ENCODE peak calls at places on chromosome 15, in eight cellular contexts. K, E, S, Z, W, B, T and R are unnamed samples. For H3K36me3 and H3K4me1, the result is how much of the 10 kb centered on the place peaks cover.

GRCh38 chr15:65331811-65332210 is 27.3 kb downstream of the RNU5B-1 start:
- DNase-seq in K (no peak), E (no peak), S (no peak), Z (no peak), W (no peak), B (no peak), T (no peak), R (no peak)

GRCh38 chr15:88664151-88664778 is 25.4 kb downstream of the ISG20 start:
- DNase-seq in K (no peak), E (no peak), S (no peak), Z (no peak), W (no peak), B (no peak), T (no peak), R (no peak)

GRCh38 chr15:20672469-20672868 is 130.9 kb upstream of the GOLGA6L6 start:
- DNase-seq in K (no peak), E (no peak), S (no peak), Z (no peak), W (no peak), B (no peak), T (no peak), R (no peak)

GRCh38 chr15:85501574-85501973 is 121.2 kb downstream of the AKAP13 start:
- DNase-seq in K (peak), E (no peak), S (no peak), Z (no peak), W (no peak), B (no peak), T (no peak), R (no peak)

GRCh38 chr15:31489801-31490646 is 163.4 kb downstream of the KLF13 start:
- DNase-seq in K (peak), E (no peak), S (peak), Z (no peak), W (no peak), B (no peak), T (peak), R (no peak)

GRCh38 chr15:37136666-37137065 is 36.3 kb upstream of the MEIS2 start:
- DNase-seq in K (peak), E (no peak), S (no peak), Z (no peak), W (no peak), B (no peak), T (peak), R (no peak)

GRCh38 chr15:20349774-20350498 is 191.7 kb downstream of the GOLGA6L6 start:
- DNase-seq in K (no peak), E (peak), S (peak), Z (no peak), W (no peak), B (peak), T (no peak), R (peak)

GRCh38 chr15:39756806-39757522 is 25.7 kb downstream of the FSIP1 start:
- DNase-seq in K (peak), E (no peak), S (no peak), Z (no peak), W (no peak), B (no peak), T (peak), R (peak)

GRCh38 chr15:80550219-80550909 is 144.7 kb upstream of the ABHD17C start:
- DNase-seq in K (peak), E (no peak), S (no peak), Z (no peak), W (no peak), B (no peak), T (peak), R (no peak)

GRCh38 chr15:29103825-29104565 is 165.6 kb downstream of the NSMCE3 start:
- DNase-seq in K (peak), E (no peak), S (peak), Z (no peak), W (no peak), B (no peak), T (peak), R (peak)

GRCh38 chr15:63334821-63335220 is 46.8 kb downstream of the CA12 start:
- DNase-seq in K (no peak), E (no peak), S (no peak), Z (no peak), W (no peak), B (no peak), T (no peak), R (no peak)

GRCh38 chr15:40421246-40422157 is 15.9 kb downstream of the IVD start:
- DNase-seq in K (peak), E (peak), S (peak), Z (peak), W (no peak), B (peak), T (peak), R (peak)

DNA sequence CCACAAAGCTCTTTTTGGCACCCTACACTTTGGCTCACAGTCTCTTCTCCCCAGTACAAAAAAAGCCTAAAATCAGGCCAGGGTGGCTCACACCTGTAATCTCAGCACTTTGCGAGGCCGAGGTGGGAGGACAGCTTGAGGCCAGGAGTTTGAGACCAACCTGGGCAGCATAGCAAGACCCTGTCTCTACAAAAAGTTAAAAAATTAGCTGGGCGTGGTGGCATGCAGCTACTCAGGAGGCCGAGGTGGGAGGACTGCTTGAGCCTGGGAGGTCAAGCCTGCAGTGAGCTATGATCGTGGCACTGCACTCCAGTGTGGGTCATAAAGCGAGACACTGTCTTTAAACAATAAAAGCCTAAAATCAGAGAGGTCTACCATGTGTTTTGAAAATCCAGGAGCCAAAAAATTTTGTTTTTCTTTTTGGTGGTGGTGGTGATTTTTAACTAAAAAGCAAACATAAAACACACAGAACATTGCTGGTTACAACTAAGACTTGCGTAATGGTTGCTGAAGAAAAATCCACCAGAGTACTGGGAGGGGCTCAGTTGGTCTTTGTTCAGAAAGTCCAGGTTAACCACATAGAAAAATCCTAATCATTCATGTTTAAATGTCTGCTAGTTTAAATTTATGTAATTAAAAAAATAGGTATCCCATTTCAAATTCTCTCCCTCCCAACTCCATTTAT is 1.6 kb upstream of the MAN2C1 start:
- DNase-seq in K (no peak), E (no peak), S (no peak), Z (no peak), W (no peak), B (no peak), T (no peak), R (no peak)
- H3K36me3 ChIP-seq in K (under half), E (under half), S (half or more), Z (half or more), W (half or more), B (half or more), T (under half), R (under half)

GRCh38 chr15:60589728-60590127 is 110.8 kb upstream of the ICE2 start:
- DNase-seq in K (no peak), E (no peak), S (no peak), Z (no peak), W (no peak), B (no peak), T (peak), R (no peak)
- H3K4me1 ChIP-seq in K (under half), E (under half), S (under half), Z (under half), W (under half), B (under half), T (under half), R (under half)

DNA sequence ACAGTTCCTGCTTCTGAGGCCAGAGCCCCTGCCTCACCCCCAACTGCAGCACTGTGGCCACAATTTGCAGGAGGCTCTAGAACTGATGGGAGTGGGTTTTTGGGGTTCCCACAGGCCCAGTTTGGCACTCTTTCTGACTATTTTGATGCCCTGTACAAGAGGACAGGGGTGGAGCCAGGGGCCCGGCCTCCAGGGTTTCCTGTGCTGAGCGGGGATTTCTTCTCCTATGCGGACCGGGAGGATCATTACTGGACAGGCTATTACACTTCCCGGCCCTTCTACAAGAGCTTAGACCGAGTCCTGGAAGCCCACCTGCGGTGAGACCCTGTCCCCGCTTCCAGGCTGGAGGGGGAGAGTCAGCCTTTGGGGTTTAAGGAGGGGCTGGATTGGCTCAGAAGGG is 6.9 kb downstream of the MAN2A2 start:
- DNase-seq in K (no peak), E (no peak), S (no peak), Z (no peak), W (no peak), B (no peak), T (no peak), R (no peak)
- H3K36me3 ChIP-seq in K (under half), E (under half), S (half or more), Z (half or more), W (half or more), B (half or more), T (half or more), R (under half)

DNA sequence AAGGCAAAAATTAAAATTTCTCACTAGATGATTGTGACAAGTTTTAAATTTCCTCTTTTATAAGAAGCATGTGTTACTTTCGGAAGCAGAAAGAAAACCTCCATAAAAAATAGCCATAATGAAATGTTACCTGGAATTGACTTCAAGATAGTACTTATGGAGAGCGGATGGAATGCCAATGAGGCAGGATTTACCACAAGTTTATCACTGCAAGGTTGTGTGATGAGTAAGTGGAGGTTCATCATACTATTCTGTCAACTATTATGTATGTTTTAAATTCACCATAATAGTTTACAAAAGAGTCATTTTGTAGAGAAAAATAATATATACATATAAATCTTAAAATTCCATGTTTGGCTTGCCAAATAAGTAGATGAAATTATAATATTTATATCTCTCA is 230.3 kb downstream of the SCAPER start:
- DNase-seq in K (peak), E (no peak), S (no peak), Z (no peak), W (no peak), B (no peak), T (peak), R (no peak)
- H3K4me1 ChIP-seq in K (under half), E (under half), S (under half), Z (under half), W (under half), B (under half), T (under half), R (under half)